ENCODE peak calls at places on chromosomes 13 and 19, in five cellular contexts. D is hepatocyte, S is neural progenitor cell, Z is GM23338, J is trophoblast cell. U is an unnamed sample.

GRCh38 chr13:26460652-26461051 is 96.8 kb upstream of the WASF3 start:
- DNase-seq in D (no peak), J (no peak), S (no peak), Z (no peak), U (no peak)

GRCh38 chr19:9967326-9967725 is 31.0 kb upstream of the OLFM2 start:
- DNase-seq in J (no peak), Z (no peak), S (no peak), D (no peak), U (no peak)

GRCh38 chr13:101529419-101529818 is 76.9 kb downstream of the ITGBL1 start:
- DNase-seq in D (no peak), S (no peak), J (no peak), Z (no peak), U (no peak)

GRCh38 chr19:18895828-18896341 is at the start of gene CERS1:
- DNase-seq in D (peak; percentile 57), J (no peak), Z (peak; percentile 68), S (peak; percentile 82), U (no peak)

GRCh38 chr19:28475525-28475924 is 737.4 kb downstream of the UQCRFS1 start:
- DNase-seq in Z (no peak), S (no peak), J (no peak), D (no peak), U (no peak)

GRCh38 chr13:35978607-35979316 is 152.4 kb downstream of the DCLK1 start:
- DNase-seq in J (peak; percentile 68), Z (peak; percentile 80), D (peak; percentile 68), S (peak; percentile 46), U (peak; percentile 72)

GRCh38 chr13:98014766-98015165 is 61.3 kb downstream of the IPO5 start:
- DNase-seq in Z (no peak), D (no peak), S (no peak), J (no peak), U (peak; percentile 39)

GRCh38 chr19:53394522-53394973 is 401 bp upstream of the ZNF765 start:
- DNase-seq in S (peak; percentile 81), D (peak; percentile 65), Z (peak; percentile 84), J (peak; percentile 81), U (peak; percentile 63)

GRCh38 chr19:29546583-29547190 is 20.9 kb downstream of the VSTM2B start:
- DNase-seq in S (no peak), Z (no peak), D (peak; percentile 49), J (no peak), U (no peak)

GRCh38 chr19:11299946-11300810 is 4.2 kb downstream of the TSPAN16 start:
- DNase-seq in J (no peak), S (no peak), Z (no peak), D (no peak), U (no peak)

GRCh38 chr19:5950744-5951143 is 27.2 kb downstream of the RANBP3 start:
- DNase-seq in S (peak; percentile 69), J (no peak), D (no peak), Z (no peak), U (no peak)

GRCh38 chr19:10074153-10074552 is 12.0 kb upstream of the SHFL start:
- DNase-seq in S (peak; percentile 44), J (no peak), Z (peak; percentile 68), D (peak; percentile 59), U (peak; percentile 50)

GRCh38 chr13:31670831-31671617 is 68.3 kb upstream of the RXFP2 start:
- DNase-seq in D (no peak), Z (no peak), J (no peak), S (no peak), U (peak; percentile 21)

GRCh38 chr19:27779953-27780352 is 1433.0 kb downstream of the UQCRFS1 start:
- DNase-seq in D (no peak), J (no peak), Z (no peak), S (no peak), U (no peak)

GRCh38 chr13:41565221-41565620 is 107.9 kb downstream of the RGCC start:
- DNase-seq in D (no peak), S (no peak), Z (no peak), J (no peak), U (no peak)

GRCh38 chr19:14786421-14786851 is 8.1 kb upstream of the ADGRE2 start:
- DNase-seq in J (no peak), D (peak; percentile 25), S (peak; percentile 80), Z (peak; percentile 79), U (peak; percentile 42)

GRCh38 chr19:15934332-15935078 is at the start of gene CYP4F11:
- DNase-seq in D (no peak), J (no peak), Z (no peak), S (no peak), U (peak; percentile 46)

GRCh38 chr13:31947105-31947504 is 84.5 kb upstream of the FRY start:
- DNase-seq in D (no peak), S (peak; percentile 16), Z (no peak), J (no peak), U (no peak)

GRCh38 chr19:18543814-18544475 is 572 bp upstream of the FKBP8 start:
- DNase-seq in J (peak; percentile 79), D (peak; percentile 85), S (peak; percentile 70), Z (peak; percentile 90), U (peak; percentile 87)

GRCh38 chr13:83298636-83299035 is 583.6 kb downstream of the SLITRK1 start:
- DNase-seq in S (no peak), J (no peak), D (no peak), Z (no peak), U (no peak)

GRCh38 chr13:83297591-83298305 is 584.5 kb downstream of the SLITRK1 start:
- DNase-seq in D (no peak), J (no peak), S (no peak), Z (no peak), U (no peak)

DNA sequence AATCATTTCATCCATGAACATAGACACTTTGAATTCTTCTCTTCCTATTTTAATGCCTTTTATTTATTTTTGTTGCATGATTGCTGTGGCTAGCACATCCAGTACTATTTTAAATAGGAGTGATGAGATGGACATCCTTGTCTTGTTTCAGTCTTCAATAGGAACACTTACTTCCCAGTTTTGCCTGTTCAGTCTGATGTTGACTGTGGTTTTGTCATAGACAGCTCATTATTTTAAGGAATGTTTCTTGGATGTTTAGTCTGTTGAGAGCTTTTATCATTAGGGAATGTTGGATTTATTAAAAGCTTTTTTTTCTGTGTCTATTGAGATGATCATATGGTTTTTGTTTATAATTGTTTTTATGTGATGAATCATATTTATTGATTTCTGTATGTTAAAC is 586.6 kb downstream of the SLITRK1 start:
- DNase-seq in D (no peak), J (no peak), Z (no peak), S (no peak), U (no peak)
- H2AFZ ChIP-seq in D (no peak overlapping the region), J (no peak overlapping the region), Z (no peak overlapping the region), S (no peak overlapping the region), U (no peak overlapping the region)

GRCh38 chr19:3024870-3025515 is 4.1 kb downstream of the TLE2 start:
- DNase-seq in S (peak; percentile 47), D (no peak), Z (peak; percentile 70), J (no peak), U (no peak)

GRCh38 chr19:3026768-3027167 is 2.3 kb downstream of the TLE2 start:
- DNase-seq in D (no peak), Z (no peak), J (no peak), S (no peak), U (no peak)

GRCh38 chr19:3025516-3025890 is 3.6 kb downstream of the TLE2 start:
- DNase-seq in J (no peak), S (no peak), D (peak; percentile 67), Z (no peak), U (no peak)

GRCh38 chr19:3027292-3027691 is 1.8 kb downstream of the TLE2 start:
- DNase-seq in J (no peak), Z (no peak), D (no peak), S (no peak), U (no peak)

DNA sequence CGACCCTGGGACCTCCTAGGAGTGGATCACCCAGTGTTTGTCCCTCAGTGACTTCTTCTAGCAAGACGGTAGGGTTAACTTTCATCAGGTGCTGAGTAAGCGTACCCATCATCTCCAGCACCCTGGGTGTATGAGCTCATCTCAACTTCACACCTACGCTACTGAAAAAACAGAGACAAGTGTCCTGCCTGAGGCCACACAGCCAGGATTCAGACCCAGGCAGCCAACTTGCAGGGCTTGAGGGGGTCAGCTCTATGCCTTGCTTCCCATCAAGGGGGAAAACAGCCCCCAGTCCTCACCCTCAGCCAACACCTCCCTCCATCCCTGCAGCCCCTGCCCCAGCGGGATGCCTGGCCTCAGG is 4.6 kb downstream of the TLE2 start:
- DNase-seq in Z (no peak), D (no peak), S (no peak), J (no peak), U (no peak)
- H2AFZ ChIP-seq in Z (peak overlapping the region; percentile 78), D (no peak overlapping the region), S (peak overlapping the region; percentile 58), J (no peak overlapping the region), U (no peak overlapping the region)

GRCh38 chr19:2120821-2121220 is 24.1 kb downstream of the IZUMO4 start:
- DNase-seq in Z (no peak), J (no peak), S (no peak), D (no peak), U (no peak)
- H2AFZ ChIP-seq in Z (no peak overlapping the region), J (no peak overlapping the region), S (no peak overlapping the region), D (no peak overlapping the region), U (no peak overlapping the region)

GRCh38 chr13:79709526-79709925 is 228.6 kb downstream of the NDFIP2 start:
- DNase-seq in D (no peak), S (no peak), J (no peak), Z (no peak), U (no peak)

GRCh38 chr13:79716191-79716590 is 235.2 kb downstream of the NDFIP2 start:
- DNase-seq in S (no peak), D (no peak), Z (no peak), J (no peak), U (no peak)

GRCh38 chr13:79710376-79710775 is 229.4 kb downstream of the NDFIP2 start:
- DNase-seq in D (no peak), S (no peak), J (no peak), Z (no peak), U (no peak)

DNA sequence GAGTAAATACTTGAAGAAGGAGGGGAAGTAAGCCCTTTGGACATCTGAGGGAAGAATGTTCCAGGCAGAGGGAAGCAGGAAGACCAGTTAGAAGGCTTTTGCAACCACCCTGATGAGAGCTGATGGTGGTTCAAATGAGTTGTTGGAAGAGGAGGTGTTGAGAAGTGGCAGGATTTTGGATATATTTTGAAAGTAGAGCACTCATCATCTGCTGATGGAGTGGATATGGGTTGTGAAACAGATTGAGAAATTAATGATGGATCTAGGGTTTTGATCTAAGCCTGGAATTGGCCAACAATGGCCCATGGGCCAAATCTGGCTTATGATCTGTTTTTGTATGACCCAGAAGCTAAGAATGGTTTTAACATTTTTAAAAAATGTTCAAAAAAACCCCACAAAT is 230.7 kb downstream of the NDFIP2 start:
- DNase-seq in Z (no peak), J (peak; percentile 52), S (no peak), D (no peak), U (no peak)
- H2AFZ ChIP-seq in Z (no peak overlapping the region), J (no peak overlapping the region), S (no peak overlapping the region), D (no peak overlapping the region), U (no peak overlapping the region)

DNA sequence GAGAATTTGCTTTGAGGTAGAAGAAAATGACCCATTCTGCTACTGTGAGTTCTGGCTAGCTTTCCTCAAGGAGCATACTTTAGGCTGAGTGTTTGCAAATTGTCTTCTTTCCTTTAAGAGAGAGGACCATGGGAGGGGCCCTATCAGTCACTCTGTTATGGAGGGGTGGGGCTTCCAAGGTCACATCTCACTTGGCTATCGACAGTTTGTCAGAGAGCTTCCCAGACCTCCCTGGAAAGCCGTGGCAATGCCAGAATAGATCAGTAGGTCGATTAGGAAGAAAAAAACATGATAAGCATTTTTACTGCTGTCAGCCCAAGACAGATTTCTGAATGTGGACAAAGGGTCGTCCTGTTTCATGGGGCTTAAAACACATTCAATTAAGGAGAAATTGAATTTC is 93.3 kb downstream of the OXGR1 start:
- DNase-seq in Z (peak; percentile 64), D (no peak), J (no peak), S (no peak), U (no peak)
- H2AFZ ChIP-seq in Z (no peak overlapping the region), D (no peak overlapping the region), J (no peak overlapping the region), S (no peak overlapping the region), U (no peak overlapping the region)

GRCh38 chr13:102812616-102813287 is 13.8 kb downstream of the BIVM start:
- DNase-seq in J (no peak), D (no peak), S (peak; percentile 8), Z (peak; percentile 32), U (no peak)
- H2AFZ ChIP-seq in J (peak overlapping the region; percentile 42), D (no peak overlapping the region), S (no peak overlapping the region), Z (no peak overlapping the region), U (no peak overlapping the region)

U was measured in PC-3.